ENCODE peak calls at places on chromosomes 2 and 18, in ten cellular contexts. A, H, X, Q, W, I, N, O, T and M are unnamed samples.

GRCh38 chr2:208371634-208371935 is 35.0 kb upstream of the PTH2R start:
- DNase-seq in A (no peak), H (no peak), X (no peak), Q (no peak), W (no peak), I (no peak), N (no peak), O (no peak), T (no peak), M (no peak)

GRCh38 chr2:263774-264492 is at the start of gene SH3YL1:
- DNase-seq in A (peak; percentile 70), H (peak; percentile 39), X (no peak), Q (no peak), W (no peak), I (peak; percentile 63), N (peak; percentile 50), O (peak; percentile 78), T (no peak), M (peak; percentile 82)

GRCh38 chr18:26228562-26229260 is 2.5 kb downstream of the TAF4B start:
- DNase-seq in A (no peak), H (no peak), X (no peak), Q (no peak), W (no peak), I (no peak), N (no peak), O (no peak), T (no peak), M (no peak)

GRCh38 chr2:42132966-42133641 is 36.0 kb upstream of the EML4 start:
- DNase-seq in A (peak; percentile 64), H (peak; percentile 83), X (peak; percentile 97), Q (peak; percentile 92), W (peak; percentile 98), I (peak; percentile 37), N (peak; percentile 90), O (peak; percentile 83), T (peak; percentile 91), M (peak; percentile 87)

GRCh38 chr18:44716697-44717163 is 36.0 kb downstream of the SETBP1 start:
- DNase-seq in A (no peak), H (no peak), X (no peak), Q (no peak), W (no peak), I (no peak), N (no peak), O (no peak), T (no peak), M (no peak)

GRCh38 chr2:177344316-177344715 is 48.3 kb upstream of the AGPS start:
- DNase-seq in A (no peak), H (no peak), X (no peak), Q (no peak), W (no peak), I (no peak), N (no peak), O (no peak), T (no peak), M (no peak)

GRCh38 chr18:26051845-26052244 is 38.6 kb downstream of the SS18 start:
- DNase-seq in A (no peak), H (no peak), X (no peak), Q (no peak), W (no peak), I (no peak), N (no peak), O (no peak), T (no peak), M (no peak)

GRCh38 chr2:176092270-176093144 is at the start of gene HOXD13:
- DNase-seq in A (no peak), H (peak; percentile 80), X (no peak), Q (no peak), W (no peak), I (peak; percentile 76), N (no peak), O (no peak), T (no peak), M (no peak)

DNA sequence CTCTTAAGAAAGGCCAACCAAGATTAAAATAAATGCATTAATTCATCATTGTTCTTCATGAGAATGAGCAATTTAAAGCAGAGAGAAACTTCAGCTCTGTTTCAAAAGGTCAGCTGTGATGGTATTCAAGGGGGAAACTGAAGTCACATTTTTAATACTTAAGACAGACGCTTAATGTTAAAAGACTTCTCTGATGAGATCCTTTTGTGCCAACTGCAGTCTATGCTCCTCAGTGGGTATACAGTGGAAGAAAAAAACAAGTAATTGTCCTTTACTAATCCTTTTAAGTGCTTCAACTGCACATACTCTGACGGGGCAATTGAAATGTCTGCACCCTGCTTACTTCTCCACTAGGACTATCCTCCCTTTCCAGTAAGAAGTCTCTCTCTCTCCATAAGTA is 309.7 kb downstream of the GULP1 start:
- DNase-seq in A (no peak), H (peak; percentile 53), X (no peak), Q (no peak), W (no peak), I (no peak), N (no peak), O (no peak), T (no peak), M (no peak)
- TF ChIP-seq CTCF in A (no peak), H (peak; percentile 21), X (no peak), Q (no peak), W (no peak), I (no peak), N (no peak), O (no peak), T (no peak), M (no peak)

GRCh38 chr2:150109028-150109427 is 378.4 kb downstream of the RND3 start:
- DNase-seq in A (no peak), H (no peak), X (no peak), Q (no peak), W (no peak), I (no peak), N (no peak), O (no peak), T (no peak), M (no peak)

GRCh38 chr2:150110548-150110947 is 376.9 kb downstream of the RND3 start:
- DNase-seq in A (no peak), H (no peak), X (peak; percentile 34), Q (no peak), W (peak; percentile 67), I (no peak), N (no peak), O (no peak), T (no peak), M (no peak)

GRCh38 chr2:150109912-150110311 is 377.6 kb downstream of the RND3 start:
- DNase-seq in A (no peak), H (no peak), X (no peak), Q (no peak), W (no peak), I (no peak), N (no peak), O (no peak), T (no peak), M (no peak)

GRCh38 chr2:150101947-150102346 is 385.5 kb downstream of the RND3 start:
- DNase-seq in A (no peak), H (no peak), X (no peak), Q (no peak), W (peak; percentile 24), I (no peak), N (no peak), O (no peak), T (no peak), M (no peak)

DNA sequence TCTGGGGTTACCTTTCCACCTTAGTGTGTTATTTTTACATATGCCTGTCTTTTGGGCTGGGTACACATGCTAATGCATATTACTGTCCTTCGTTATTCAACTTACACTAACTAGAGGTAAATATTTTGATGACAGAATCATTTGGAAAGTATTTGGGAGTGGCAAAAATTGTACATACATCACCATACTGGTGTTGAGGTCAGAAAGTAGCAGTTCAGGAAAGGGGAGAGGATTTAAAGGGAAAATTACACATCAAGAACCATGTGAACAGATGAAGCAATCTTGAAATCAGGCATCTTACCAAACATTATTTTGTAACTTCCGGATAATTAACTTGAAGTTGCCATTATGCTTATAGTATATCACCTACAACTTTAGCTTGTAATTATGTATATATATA is 379.7 kb downstream of the RND3 start:
- DNase-seq in A (no peak), H (no peak), X (no peak), Q (no peak), W (no peak), I (no peak), N (peak; percentile 27), O (no peak), T (peak; percentile 20), M (no peak)
- TF ChIP-seq CTCF in A (no peak), H (no peak), X (no peak), Q (no peak), W (no peak), I (no peak), N (no peak), O (no peak), T (no peak), M (no peak)

GRCh38 chr2:46460991-46461715 is 18.2 kb upstream of the TMEM247 start:
- DNase-seq in A (peak; percentile 70), H (peak; percentile 68), X (peak; percentile 53), Q (peak; percentile 41), W (peak; percentile 65), I (peak; percentile 87), N (peak; percentile 59), O (peak; percentile 82), T (peak; percentile 78), M (peak; percentile 63)

GRCh38 chr2:46462936-46463335 is 16.4 kb upstream of the TMEM247 start:
- DNase-seq in A (no peak), H (no peak), X (no peak), Q (peak; percentile 23), W (peak; percentile 75), I (no peak), N (no peak), O (no peak), T (peak; percentile 18), M (no peak)

GRCh38 chr2:46459694-46460093 is 19.7 kb upstream of the TMEM247 start:
- DNase-seq in A (no peak), H (no peak), X (no peak), Q (no peak), W (no peak), I (no peak), N (no peak), O (no peak), T (no peak), M (no peak)

GRCh38 chr2:46460241-46460921 is 19.0 kb upstream of the TMEM247 start:
- DNase-seq in A (no peak), H (no peak), X (no peak), Q (no peak), W (no peak), I (no peak), N (no peak), O (no peak), T (no peak), M (no peak)

DNA sequence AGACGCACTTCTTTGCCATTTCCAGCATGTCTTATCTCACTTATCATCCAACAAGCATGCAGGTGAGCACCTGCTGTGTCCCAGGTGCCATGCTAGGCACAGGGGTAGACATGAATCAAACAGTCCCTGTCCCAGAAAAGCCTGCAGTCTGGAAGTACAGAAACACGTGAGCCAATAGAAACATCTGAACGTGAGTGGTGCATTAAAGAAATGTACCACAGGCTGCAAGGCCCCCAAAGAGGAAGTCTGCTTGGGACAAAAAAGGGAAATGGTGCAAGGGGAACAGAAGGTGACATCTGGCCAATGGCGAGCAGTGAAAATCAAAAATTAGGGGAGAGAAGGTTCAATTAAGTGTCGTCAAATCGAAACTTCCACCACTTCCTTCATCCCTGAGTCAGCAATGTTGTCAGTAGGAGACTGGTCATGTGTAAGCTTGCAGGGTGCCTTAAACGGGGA is 17.6 kb upstream of the TMEM247 start:
- DNase-seq in A (no peak), H (no peak), X (no peak), Q (no peak), W (no peak), I (no peak), N (no peak), O (no peak), T (no peak), M (no peak)
- TF ChIP-seq CTCF in A (no peak), H (no peak), X (peak; percentile 23), Q (no peak), W (no peak), I (no peak), N (peak; percentile 67), O (peak; percentile 31), T (no peak), M (no peak)

GRCh38 chr2:15663802-15664201 is 72.1 kb downstream of the DDX1 start:
- DNase-seq in A (no peak), H (no peak), X (no peak), Q (no peak), W (no peak), I (no peak), N (no peak), O (no peak), T (no peak), M (no peak)

GRCh38 chr2:15666776-15667578 is 75.3 kb downstream of the DDX1 start:
- DNase-seq in A (no peak), H (no peak), X (no peak), Q (no peak), W (no peak), I (no peak), N (peak; percentile 42), O (no peak), T (no peak), M (no peak)

GRCh38 chr2:15665943-15666460 is 74.3 kb downstream of the DDX1 start:
- DNase-seq in A (no peak), H (no peak), X (no peak), Q (no peak), W (no peak), I (no peak), N (no peak), O (no peak), T (no peak), M (no peak)

GRCh38 chr2:15664273-15665066 is 72.8 kb downstream of the DDX1 start:
- DNase-seq in A (no peak), H (no peak), X (no peak), Q (no peak), W (no peak), I (no peak), N (no peak), O (no peak), T (no peak), M (no peak)

DNA sequence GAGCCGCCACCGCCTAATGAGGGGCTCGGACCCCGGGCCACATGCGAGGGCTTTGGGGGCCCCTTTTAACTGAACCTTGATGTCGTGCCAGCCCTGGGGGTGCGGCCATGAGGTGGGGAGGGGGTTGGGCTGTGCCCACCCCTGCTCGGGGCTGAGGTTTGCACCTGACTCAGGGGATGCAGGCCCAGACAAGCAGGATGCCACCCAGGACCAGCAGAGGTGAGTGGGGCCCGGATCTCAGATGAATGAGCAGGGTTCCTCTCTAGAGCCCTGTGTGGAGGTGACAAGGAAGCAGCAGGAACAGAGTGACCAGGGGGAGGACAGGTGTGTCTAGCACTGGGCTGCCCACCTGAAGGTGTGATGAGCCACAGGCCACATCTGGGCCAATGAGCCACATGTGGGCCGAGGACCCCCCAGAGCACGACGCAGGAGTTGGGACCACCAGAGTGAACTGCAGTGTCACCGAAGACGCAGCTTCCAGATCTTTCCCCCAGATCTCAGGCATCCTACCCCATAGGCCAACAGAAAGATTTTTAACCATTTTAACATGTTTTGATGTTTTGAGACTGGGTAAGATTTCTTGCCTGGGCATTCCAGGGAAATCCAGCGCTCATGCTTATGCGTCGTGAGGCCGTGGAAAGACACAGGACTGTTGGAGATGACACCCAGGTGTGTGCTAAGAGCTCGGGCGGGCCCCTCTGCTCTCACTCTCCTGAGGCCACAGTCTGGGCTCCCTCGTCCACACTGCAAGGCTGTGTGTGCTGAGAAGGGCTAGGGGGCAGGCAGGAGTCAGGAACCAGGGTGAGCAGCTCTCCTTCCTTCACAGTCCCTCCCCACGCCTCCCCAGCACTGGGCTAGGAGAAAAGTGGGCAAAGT is 73.6 kb downstream of the DDX1 start:
- DNase-seq in A (no peak), H (peak; percentile 11), X (no peak), Q (no peak), W (no peak), I (peak; percentile 49), N (no peak), O (no peak), T (no peak), M (peak; percentile 74)
- TF ChIP-seq CTCF in A (no peak), H (no peak), X (no peak), Q (no peak), W (no peak), I (no peak), N (no peak), O (no peak), T (no peak), M (no peak)